ENCODE peak calls at places on chromosomes 16 and 17, in ten cellular contexts. E, C, K, R, V, G, D, M, O and W are unnamed samples.

GRCh38 chr17:21282231-21282630 is 2.3 kb upstream of the MAP2K3 start:
- DNase-seq in E (peak), C (peak), K (peak), R (no peak), V (no peak), G (peak), D (peak), M (peak), O (peak), W (no peak)

GRCh38 chr16:51140112-51140511 is 11.0 kb downstream of the SALL1 start:
- DNase-seq in E (no peak), C (no peak), K (no peak), R (no peak), V (no peak), G (no peak), D (no peak), M (no peak), O (no peak), W (no peak)

GRCh38 chr16:11478431-11479119 is 108.1 kb downstream of the LITAF start:
- DNase-seq in E (no peak), C (no peak), K (no peak), R (no peak), V (no peak), G (no peak), D (no peak), M (no peak), O (no peak), W (no peak)

GRCh38 chr17:62083651-62084050 is 18.6 kb upstream of the MED13 start:
- DNase-seq in E (no peak), C (no peak), K (no peak), R (no peak), V (no peak), G (no peak), D (no peak), M (no peak), O (no peak), W (no peak)

GRCh38 chr16:78200623-78201096 is 101.2 kb downstream of the WWOX start:
- DNase-seq in E (no peak), C (no peak), K (no peak), R (no peak), V (no peak), G (no peak), D (no peak), M (no peak), O (no peak), W (peak)

GRCh38 chr16:86120201-86120981 is 221.4 kb downstream of the IRF8 start:
- DNase-seq in E (no peak), C (no peak), K (no peak), R (no peak), V (no peak), G (no peak), D (no peak), M (no peak), O (no peak), W (no peak)

GRCh38 chr16:12661656-12662172 is 142.0 kb downstream of the CPPED1 start:
- DNase-seq in E (peak), C (no peak), K (no peak), R (no peak), V (peak), G (no peak), D (no peak), M (peak), O (no peak), W (no peak)

GRCh38 chr16:25108054-25108453 is 3.5 kb upstream of the LCMT1 start:
- DNase-seq in E (no peak), C (no peak), K (no peak), R (peak), V (no peak), G (no peak), D (no peak), M (no peak), O (no peak), W (peak)

GRCh38 chr17:44536090-44536960 is 21.0 kb upstream of the FZD2 start:
- DNase-seq in E (no peak), C (no peak), K (no peak), R (no peak), V (no peak), G (no peak), D (no peak), M (peak), O (peak), W (no peak)

GRCh38 chr16:82643136-82643535 is 16.4 kb downstream of the CDH13 start:
- DNase-seq in E (no peak), C (no peak), K (no peak), R (no peak), V (no peak), G (no peak), D (no peak), M (no peak), O (no peak), W (no peak)

GRCh38 chr17:65173284-65173793 is 36.2 kb downstream of the RGS9 start:
- DNase-seq in E (no peak), C (peak), K (no peak), R (peak), V (no peak), G (no peak), D (no peak), M (peak), O (peak), W (no peak)

GRCh38 chr17:49515196-49515770 is 20.2 kb downstream of the NGFR start:
- DNase-seq in E (peak), C (peak), K (peak), R (no peak), V (no peak), G (peak), D (peak), M (peak), O (peak), W (no peak)

GRCh38 chr16:15777533-15778203 is 79.2 kb downstream of the MYH11 start:
- DNase-seq in E (peak), C (peak), K (no peak), R (no peak), V (peak), G (no peak), D (no peak), M (peak), O (peak), W (peak)

GRCh38 chr17:3965123-3965800 is 1.0 kb upstream of the ATP2A3 start:
- DNase-seq in E (peak), C (peak), K (no peak), R (peak), V (no peak), G (no peak), D (no peak), M (peak), O (no peak), W (peak)

GRCh38 chr17:48726182-48726915 is 2.2 kb downstream of the HOXB13 start:
- DNase-seq in E (no peak), C (no peak), K (no peak), R (no peak), V (no peak), G (no peak), D (no peak), M (no peak), O (no peak), W (no peak)

GRCh38 chr17:30513346-30513745 is 36.1 kb downstream of the GOSR1 start:
- DNase-seq in E (no peak), C (no peak), K (no peak), R (no peak), V (no peak), G (no peak), D (no peak), M (no peak), O (peak), W (no peak)

GRCh38 chr16:66881560-66881959 is 1.2 kb downstream of the PDP2 start:
- DNase-seq in E (no peak), C (no peak), K (no peak), R (no peak), V (no peak), G (no peak), D (no peak), M (no peak), O (no peak), W (no peak)

GRCh38 chr17:17693253-17693954 is 12.1 kb downstream of the RAI1 start:
- DNase-seq in E (no peak), C (no peak), K (no peak), R (no peak), V (no peak), G (peak), D (no peak), M (no peak), O (no peak), W (peak)